ENCODE peak calls at places on chromosomes 13 and 19, in nine cellular contexts. U, S, L, Z, B, J, I, C and F are unnamed samples.

GRCh38 chr19:1967087-1967608 is 26.2 kb downstream of the CSNK1G2 start:
- DNase-seq in U (no peak), S (no peak), L (no peak), Z (no peak), B (no peak), J (peak), I (no peak), C (no peak), F (no peak)

GRCh38 chr13:104006625-104007061 is 940.4 kb upstream of the SLC10A2 start:
- DNase-seq in U (no peak), S (no peak), L (no peak), Z (no peak), B (no peak), J (no peak), I (no peak), C (no peak), F (no peak)

GRCh38 chr19:15476334-15476733 is 3.0 kb downstream of the PGLYRP2 start:
- DNase-seq in U (no peak), S (no peak), L (no peak), Z (no peak), B (no peak), J (no peak), I (no peak), C (no peak), F (no peak)

GRCh38 chr13:33543089-33543459 is 257.5 kb upstream of the STARD13 start:
- DNase-seq in U (no peak), S (no peak), L (no peak), Z (no peak), B (no peak), J (no peak), I (no peak), C (no peak), F (no peak)

GRCh38 chr13:39496487-39496998 is 106.5 kb downstream of the LHFPL6 start:
- DNase-seq in U (no peak), S (no peak), L (no peak), Z (no peak), B (no peak), J (no peak), I (no peak), C (no peak), F (no peak)

GRCh38 chr13:45674908-45675307 is 27.2 kb upstream of the CBY2 start:
- DNase-seq in U (no peak), S (peak), L (no peak), Z (no peak), B (no peak), J (no peak), I (no peak), C (no peak), F (no peak)

GRCh38 chr13:112733661-112734379 is 44.0 kb downstream of the ATP11A start:
- DNase-seq in U (no peak), S (no peak), L (no peak), Z (peak), B (no peak), J (no peak), I (no peak), C (no peak), F (no peak)

GRCh38 chr19:39710333-39710890 is 6.1 kb downstream of the LGALS14 start:
- DNase-seq in U (no peak), S (no peak), L (no peak), Z (no peak), B (no peak), J (no peak), I (no peak), C (no peak), F (no peak)

GRCh38 chr19:15210323-15210774 is 9.6 kb upstream of the NOTCH3 start:
- DNase-seq in U (no peak), S (no peak), L (no peak), Z (peak), B (no peak), J (no peak), I (no peak), C (no peak), F (peak)

GRCh38 chr19:58476498-58477015 is 405 bp downstream of the ZNF446 start:
- DNase-seq in U (no peak), S (no peak), L (no peak), Z (no peak), B (no peak), J (no peak), I (no peak), C (no peak), F (no peak)

GRCh38 chr19:47494729-47495128 is 10.7 kb upstream of the KPTN start:
- DNase-seq in U (no peak), S (no peak), L (no peak), Z (no peak), B (no peak), J (no peak), I (no peak), C (no peak), F (no peak)

GRCh38 chr13:39676315-39676876 is 20.9 kb downstream of the COG6 start:
- DNase-seq in U (no peak), S (no peak), L (no peak), Z (no peak), B (no peak), J (no peak), I (peak), C (no peak), F (no peak)

DNA sequence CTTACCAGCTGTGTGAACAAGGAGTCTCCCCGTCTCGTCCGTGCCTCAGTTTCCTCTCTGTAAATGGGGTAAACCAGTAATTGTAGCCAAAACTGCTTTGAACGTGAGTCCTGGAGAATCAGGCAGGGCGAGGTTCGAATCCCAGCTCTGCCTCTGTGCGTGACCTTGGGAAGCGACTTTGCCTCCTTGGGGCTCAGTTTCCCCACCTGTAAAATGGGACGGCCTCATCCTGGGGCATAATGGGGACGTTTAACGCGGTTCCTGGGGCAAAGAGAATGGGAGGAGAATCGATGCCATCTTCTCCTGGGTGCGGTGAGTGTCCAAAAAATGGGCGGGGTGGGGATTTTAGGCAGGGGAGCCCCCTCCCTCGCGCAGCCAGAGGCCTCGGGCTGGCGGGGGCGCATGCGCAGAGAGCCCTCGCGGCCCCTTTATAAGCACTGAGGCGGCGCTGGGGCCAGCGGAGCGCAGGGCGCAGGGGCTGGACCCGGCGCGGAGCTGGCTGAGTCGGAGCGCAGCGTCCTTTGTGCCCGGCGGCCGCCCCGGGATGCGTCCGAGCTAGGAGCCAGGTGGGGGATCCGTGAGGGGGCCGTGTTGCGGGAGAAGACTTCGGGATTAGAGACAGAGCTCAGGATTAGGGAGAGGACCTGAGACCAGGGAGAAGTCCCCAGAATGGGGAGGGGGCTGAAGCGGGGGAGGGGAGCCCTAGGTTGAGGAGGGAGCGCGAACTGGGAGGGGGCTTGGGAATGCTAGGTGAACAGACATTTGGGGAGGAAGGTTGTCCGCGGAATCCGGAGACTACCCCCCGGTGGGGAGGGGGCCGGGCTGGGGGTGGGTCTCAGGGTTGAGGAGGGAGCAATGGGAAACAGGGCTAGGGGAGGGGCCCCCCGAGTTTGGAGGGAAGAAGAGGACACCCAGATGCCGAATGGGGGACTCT is at the start of gene NCAN:
- DNase-seq in U (no peak), S (no peak), L (no peak), Z (no peak), B (no peak), J (peak), I (no peak), C (no peak), F (no peak)
- H3K4me3 ChIP-seq in U (no peak), S (no peak), L (no peak), Z (no peak), B (no peak), J (no peak), I (no peak), C (no peak), F (no peak)

GRCh38 chr19:35797663-35798062 is 15.0 kb downstream of the PRODH2 start:
- DNase-seq in U (no peak), S (no peak), L (no peak), Z (no peak), B (no peak), J (peak), I (no peak), C (no peak), F (no peak)
- TF ChIP-seq POLR2AphosphoS5 in U (no peak), S (no peak), L (no peak), Z (no peak), B (no peak), J (no peak), I (no peak), C (no peak), F (no peak)

DNA sequence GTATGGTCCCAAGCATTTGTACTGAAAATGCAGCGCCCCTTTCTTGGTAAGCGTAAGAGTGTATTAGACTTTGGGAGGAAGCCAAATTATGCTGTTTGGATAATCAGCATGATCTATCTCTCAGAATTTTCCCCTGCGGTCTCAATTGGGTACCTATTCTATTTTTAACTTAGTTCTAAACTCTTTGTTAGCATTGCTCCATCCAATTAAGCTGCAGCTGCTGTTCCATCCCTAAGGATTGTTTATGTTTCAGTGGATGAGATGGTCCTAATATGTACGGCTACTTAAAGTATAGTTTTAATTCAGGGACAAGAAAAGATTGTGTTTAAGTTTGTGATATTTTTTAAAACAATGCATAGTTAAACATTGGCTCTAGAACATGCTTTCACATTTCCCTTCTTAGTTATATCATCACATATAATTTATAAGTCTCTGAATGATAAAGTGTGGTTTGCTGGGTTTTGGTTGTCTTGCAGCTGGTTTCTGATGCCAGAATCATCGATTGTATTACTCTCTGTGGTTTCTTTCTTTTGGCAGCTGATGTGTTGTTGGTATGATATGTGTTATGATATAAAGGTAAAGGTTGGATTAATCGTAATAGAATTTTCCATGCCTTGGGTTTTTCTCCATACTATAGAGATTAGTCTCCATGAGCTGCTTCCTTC is 15.1 kb downstream of the POLR1D start:
- DNase-seq in U (no peak), S (no peak), L (no peak), Z (no peak), B (no peak), J (no peak), I (no peak), C (no peak), F (no peak)
- H3K27ac ChIP-seq in U (no peak), S (no peak), L (peak), Z (no peak), B (peak), J (no peak), I (no peak), C (no peak), F (no peak)

DNA sequence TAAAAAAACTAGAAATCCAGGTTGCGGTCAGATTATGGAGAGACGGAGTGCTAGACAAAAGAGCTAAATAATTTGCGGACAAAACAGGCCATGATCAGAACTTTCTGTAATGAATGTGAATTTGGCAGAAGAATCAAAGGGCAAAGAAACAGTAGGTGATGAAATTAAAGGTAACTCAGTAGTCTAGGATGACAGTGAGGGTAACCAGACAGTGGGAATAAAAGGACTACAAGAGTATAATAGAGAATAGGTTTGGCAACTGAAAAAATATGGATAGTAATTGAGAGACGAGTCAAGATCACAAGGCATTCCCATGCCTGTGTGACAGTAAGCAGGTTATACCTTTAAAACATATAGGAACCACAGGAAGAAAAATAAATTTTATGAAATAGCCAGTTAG is 35.9 kb downstream of the CAB39L start:
- DNase-seq in U (no peak), S (no peak), L (no peak), Z (no peak), B (no peak), J (no peak), I (no peak), C (no peak), F (no peak)
- H3K4me3 ChIP-seq in U (no peak), S (no peak), L (no peak), Z (no peak), B (no peak), J (no peak), I (no peak), C (no peak), F (no peak)

DNA sequence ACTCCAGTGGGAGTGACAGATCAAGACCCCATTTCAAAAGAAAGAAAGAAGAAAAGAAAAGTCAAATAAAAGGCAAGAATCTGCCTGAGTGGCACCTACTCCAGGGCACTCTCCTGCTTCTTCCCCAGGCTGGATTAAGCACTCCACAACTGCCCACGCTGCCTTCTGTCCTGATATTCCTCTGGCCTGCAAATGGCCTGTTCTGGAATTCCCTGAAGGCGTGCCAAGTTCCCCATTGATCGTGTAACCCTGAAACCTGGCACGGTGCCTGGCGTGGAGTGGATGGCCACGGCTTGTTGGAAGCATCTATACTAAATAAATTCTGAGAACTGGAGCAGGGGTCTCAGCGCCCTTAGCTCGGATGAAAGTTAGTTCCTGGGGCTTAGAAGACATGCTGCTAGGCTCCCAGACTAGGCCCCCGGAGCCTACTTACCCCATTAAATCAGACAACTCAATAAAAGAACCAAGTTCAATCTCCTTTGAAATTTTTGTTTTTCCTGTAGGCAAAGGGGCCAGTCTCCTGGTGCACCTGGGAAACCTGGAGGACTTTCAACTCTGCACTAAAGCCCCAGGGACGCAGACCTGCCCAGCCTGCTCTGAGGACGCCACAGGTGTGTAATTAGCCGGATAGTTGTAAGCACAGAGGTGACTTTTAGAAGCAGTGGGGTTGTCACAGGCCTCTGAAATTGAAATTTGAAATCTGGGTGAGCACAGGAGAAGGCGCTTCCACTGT is 21.9 kb downstream of the ANKRD27 start:
- DNase-seq in U (peak), S (peak), L (peak), Z (no peak), B (peak), J (no peak), I (peak), C (no peak), F (no peak)
- TF ChIP-seq POLR2AphosphoS5 in U (peak), S (no peak), L (no peak), Z (peak), B (no peak), J (no peak), I (no peak), C (no peak), F (no peak)

DNA sequence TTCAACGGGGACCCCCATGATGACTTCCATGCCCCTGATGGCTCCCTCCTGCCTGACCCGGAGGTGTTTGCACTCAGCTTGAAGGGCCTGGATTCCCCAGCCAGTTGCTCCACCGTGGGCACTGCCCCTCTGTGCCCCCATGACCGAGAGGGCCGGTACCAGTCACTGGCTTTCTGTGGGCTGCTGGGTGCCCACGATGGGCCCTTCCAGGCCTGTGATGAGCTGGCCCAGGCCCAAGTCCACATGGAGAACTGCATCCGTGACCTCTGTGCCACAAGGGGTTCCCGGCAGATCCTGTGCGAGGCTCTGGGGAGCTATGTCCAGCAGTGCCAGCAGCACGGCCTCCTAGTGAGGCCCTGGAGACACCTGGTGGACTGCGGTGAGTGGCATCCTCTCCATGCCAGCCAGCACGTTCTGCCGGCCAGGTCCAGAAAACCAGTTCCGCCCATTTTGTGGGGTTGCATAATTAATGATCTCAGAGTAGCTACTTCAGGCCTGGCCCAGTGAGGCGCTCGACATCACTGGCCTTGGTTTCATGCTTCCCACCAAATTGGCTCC is 34.9 kb upstream of the FXYD3 start:
- DNase-seq in U (no peak), S (no peak), L (no peak), Z (no peak), B (no peak), J (peak), I (no peak), C (no peak), F (no peak)
- H3K27ac ChIP-seq in U (no peak), S (no peak), L (no peak), Z (no peak), B (no peak), J (no peak), I (no peak), C (no peak), F (no peak)

DNA sequence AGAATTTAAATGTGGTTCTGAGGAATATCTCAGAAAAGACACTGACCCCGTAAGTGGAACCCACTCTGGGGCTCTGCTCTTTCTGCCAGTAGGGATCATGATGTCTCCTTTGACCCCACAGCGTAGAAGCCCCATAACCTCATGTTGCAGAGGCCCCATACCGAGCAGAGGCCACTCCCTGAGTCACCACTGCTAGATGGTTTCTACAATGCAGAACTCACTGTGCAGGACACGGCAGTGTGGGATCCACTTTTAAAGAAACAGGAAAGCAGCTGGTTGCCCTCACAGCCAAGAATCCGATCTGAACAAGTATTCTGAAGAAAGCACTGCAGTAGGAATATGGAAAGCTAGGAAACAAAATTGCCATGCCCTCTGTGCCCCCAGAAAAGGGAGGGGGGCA is 4.2 kb downstream of the SLC7A1 start:
- DNase-seq in U (no peak), S (no peak), L (no peak), Z (no peak), B (no peak), J (no peak), I (no peak), C (no peak), F (no peak)
- H3K4me3 ChIP-seq in U (no peak), S (no peak), L (no peak), Z (no peak), B (no peak), J (no peak), I (no peak), C (no peak), F (no peak)

GRCh38 chr13:105928048-105928447 is 607.4 kb downstream of the EFNB2 start:
- DNase-seq in U (no peak), S (no peak), L (no peak), Z (no peak), B (no peak), J (no peak), I (no peak), C (no peak), F (no peak)
- TF ChIP-seq POLR2AphosphoS5 in U (no peak), S (no peak), L (no peak), Z (no peak), B (no peak), J (no peak), I (no peak), C (no peak), F (no peak)

GRCh38 chr13:109254271-109254670 is 532.1 kb downstream of the IRS2 start:
- DNase-seq in U (no peak), S (no peak), L (no peak), Z (no peak), B (no peak), J (no peak), I (no peak), C (no peak), F (no peak)
- H3K27ac ChIP-seq in U (no peak), S (no peak), L (no peak), Z (no peak), B (no peak), J (no peak), I (no peak), C (no peak), F (no peak)

DNA sequence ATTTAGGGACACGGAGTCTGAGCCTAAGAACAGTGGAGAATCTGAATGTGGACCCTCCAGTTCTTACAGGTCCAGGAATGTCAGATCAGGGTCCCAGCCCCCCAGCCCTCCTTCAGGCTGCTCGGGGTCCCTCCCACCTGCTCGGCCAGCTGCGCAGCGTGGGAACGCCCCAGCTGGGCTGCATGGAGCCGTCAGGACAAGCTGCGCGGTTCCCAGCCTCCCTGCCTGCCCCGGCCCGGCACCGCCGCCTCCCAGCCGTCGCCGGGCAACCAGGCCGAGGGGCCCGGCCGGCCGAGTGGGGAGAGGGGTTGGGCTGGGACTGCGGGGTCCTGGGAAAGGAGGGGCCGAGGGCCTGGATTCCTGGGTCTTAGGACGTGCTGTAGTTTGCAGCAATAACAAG is 710 bp upstream of the KIRREL2 start:
- DNase-seq in U (no peak), S (no peak), L (no peak), Z (no peak), B (no peak), J (no peak), I (no peak), C (no peak), F (no peak)
- H3K4me3 ChIP-seq in U (peak), S (peak), L (no peak), Z (peak), B (no peak), J (no peak), I (no peak), C (peak), F (no peak)